ENCODE peak calls at places on chromosome 10, in four cellular contexts. V is CD4-positive, CD25-positive, alpha-beta regulatory T cell; Y is A549; C is IMR-90. F is an unnamed sample. For H3K9me3, the result is how much of the 10 kb centered on the place peaks cover.

GRCh38 chr10:87775766-87776165 is 42.3 kb downstream of the ATAD1 start:
- DNase-seq in Y (no peak), C (peak), V (no peak), F (peak)

GRCh38 chr10:105597297-105597696 is 956.2 kb downstream of the SORCS3 start:
- DNase-seq in C (peak), V (no peak), Y (no peak), F (no peak)

GRCh38 chr10:94123253-94123995 is 129.7 kb downstream of the PLCE1 start:
- DNase-seq in C (peak), Y (peak), V (no peak), F (peak)

GRCh38 chr10:18472977-18473376 is 178.4 kb downstream of the NSUN6 start:
- DNase-seq in V (no peak), C (no peak), Y (peak), F (no peak)

GRCh38 chr10:11551915-11552602 is 59.4 kb downstream of the USP6NL start:
- DNase-seq in Y (peak), V (no peak), C (peak), F (peak)

GRCh38 chr10:58590152-58590551 is 77.5 kb downstream of the BICC1 start:
- DNase-seq in Y (peak), V (no peak), C (peak), F (peak)

GRCh38 chr10:101566333-101567164 is 21.5 kb downstream of the POLL start:
- DNase-seq in Y (no peak), V (no peak), C (peak), F (peak)

GRCh38 chr10:118499186-118499585 is 96.3 kb downstream of the PRLHR start:
- DNase-seq in C (no peak), Y (no peak), V (no peak), F (no peak)

GRCh38 chr10:25174461-25175230 is at the start of gene GPR158:
- DNase-seq in V (peak), C (peak), Y (peak), F (peak)

GRCh38 chr10:103668351-103669242 is 175.1 kb downstream of the NEURL1 start:
- DNase-seq in C (peak), V (no peak), Y (no peak), F (no peak)

GRCh38 chr10:80444646-80445319 is 9.3 kb upstream of the TSPAN14 start:
- DNase-seq in Y (peak), C (peak), V (peak), F (peak)

GRCh38 chr10:100043796-100044195 is 34.0 kb upstream of the DNMBP start:
- DNase-seq in V (no peak), C (peak), Y (no peak), F (no peak)

GRCh38 chr10:103616705-103617361 is 123.3 kb downstream of the NEURL1 start:
- DNase-seq in V (no peak), C (peak), Y (no peak), F (no peak)

GRCh38 chr10:14736600-14737081 is 38.1 kb downstream of the FAM107B start:
- DNase-seq in V (no peak), Y (no peak), C (peak), F (peak)

GRCh38 chr10:1064172-1064571 is 8.0 kb downstream of the WDR37 start:
- DNase-seq in Y (no peak), C (no peak), V (no peak), F (no peak)

GRCh38 chr10:68902382-68902781 is 1.3 kb downstream of the DDX50 start:
- DNase-seq in C (no peak), V (no peak), Y (no peak), F (no peak)

GRCh38 chr10:123637326-123637880 is 28.8 kb upstream of the GPR26 start:
- DNase-seq in V (no peak), Y (no peak), C (no peak), F (no peak)

GRCh38 chr10:97701438-97702064 is 12.0 kb upstream of the MARVELD1 start:
- DNase-seq in Y (peak), V (peak), C (peak), F (peak)

GRCh38 chr10:90179696-90180407 is 478.5 kb downstream of the KIF20B start:
- DNase-seq in V (no peak), C (peak), Y (peak), F (peak)

GRCh38 chr10:58239561-58240169 is 28.0 kb downstream of the IPMK start:
- DNase-seq in Y (no peak), C (no peak), V (no peak), F (no peak)

GRCh38 chr10:133528296-133528844 is 1.2 kb downstream of the CYP2E1 start:
- DNase-seq in C (peak), Y (no peak), V (no peak), F (no peak)

GRCh38 chr10:3955493-3955892 is 170.5 kb upstream of the KLF6 start:
- DNase-seq in Y (no peak), C (peak), V (no peak), F (no peak)

GRCh38 chr10:105545101-105545500 is 904.0 kb downstream of the SORCS3 start:
- DNase-seq in Y (no peak), C (no peak), V (no peak), F (no peak)

GRCh38 chr10:72630144-72630543 is 4.3 kb upstream of the MICU1 start:
- DNase-seq in V (no peak), Y (no peak), C (no peak), F (no peak)

GRCh38 chr10:75569506-75569905 is 138.1 kb downstream of the LRMDA start:
- DNase-seq in V (no peak), C (no peak), Y (no peak), F (no peak)
- H3K9me3 ChIP-seq in V (under half), C (under half), Y (under half), F (under half)

GRCh38 chr10:79181680-79182079 is 112.9 kb downstream of the ZMIZ1 start:
- DNase-seq in Y (no peak), V (no peak), C (no peak), F (no peak)

GRCh38 chr10:79179404-79180309 is 110.9 kb downstream of the ZMIZ1 start:
- DNase-seq in Y (no peak), V (no peak), C (no peak), F (peak)

GRCh38 chr10:79182122-79182521 is 113.4 kb downstream of the ZMIZ1 start:
- DNase-seq in C (no peak), V (no peak), Y (no peak), F (no peak)

GRCh38 chr10:79180619-79181221 is 112.0 kb downstream of the ZMIZ1 start:
- DNase-seq in Y (no peak), C (no peak), V (no peak), F (no peak)

DNA sequence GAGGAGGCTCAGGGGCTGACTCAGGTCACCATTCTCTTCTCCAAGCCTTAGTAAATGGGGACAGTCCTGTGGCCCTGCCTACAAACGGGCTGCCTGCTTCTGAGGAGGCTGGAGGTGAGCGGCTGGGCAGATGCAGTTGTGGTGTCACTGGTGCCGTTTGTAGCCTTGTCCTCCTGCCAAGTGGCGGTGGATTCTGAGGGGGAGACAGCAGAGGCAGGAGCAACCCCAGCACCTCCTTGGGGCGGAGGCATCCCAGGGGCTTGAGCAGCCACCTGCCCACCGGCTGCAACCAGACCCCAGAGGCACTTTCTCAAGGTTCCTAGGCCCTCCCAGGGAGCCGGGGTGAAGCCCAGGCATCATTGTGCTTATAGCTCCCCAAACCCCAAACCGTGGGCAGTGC is 112.5 kb downstream of the ZMIZ1 start:
- DNase-seq in V (no peak), C (no peak), Y (no peak), F (no peak)
- H3K27ac ChIP-seq in V (no peak), C (peak), Y (peak), F (no peak)

DNA sequence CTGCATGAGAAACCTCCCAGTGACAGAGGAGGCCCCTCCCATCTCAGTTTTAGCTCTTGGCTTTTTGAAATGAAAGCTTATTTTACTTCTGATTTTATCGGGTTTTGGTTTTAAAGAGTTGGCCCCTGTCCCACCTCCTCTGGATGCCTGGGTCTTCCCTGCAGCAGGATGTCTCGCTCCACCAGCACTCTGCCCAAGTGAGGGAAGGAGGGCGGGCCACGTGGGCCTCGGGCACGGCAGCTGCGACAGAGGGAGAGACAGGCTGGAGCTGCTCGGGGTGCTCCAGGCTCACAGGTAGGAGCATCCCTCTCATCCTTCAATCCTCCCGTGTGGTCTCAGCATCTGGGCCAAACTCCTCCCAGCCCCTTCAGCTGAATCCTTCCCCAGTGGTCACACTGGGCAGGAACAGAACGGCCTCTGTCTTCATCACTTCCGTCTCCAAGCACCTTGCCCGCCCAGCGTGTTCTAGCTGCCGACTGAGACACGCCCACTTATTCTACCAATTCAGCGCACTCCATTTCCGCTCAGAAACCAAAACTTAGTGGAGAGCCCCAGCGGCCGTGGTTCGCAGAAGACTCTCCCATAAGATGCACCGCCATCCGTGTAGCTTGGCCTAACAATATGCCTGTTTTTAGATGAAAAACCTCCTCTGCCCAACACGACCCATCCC is 222.9 kb downstream of the GLRX3 start:
- DNase-seq in C (no peak), V (no peak), Y (no peak), F (no peak)
- H3K9me3 ChIP-seq in C (half or more), V (under half), Y (under half), F (under half)

DNA sequence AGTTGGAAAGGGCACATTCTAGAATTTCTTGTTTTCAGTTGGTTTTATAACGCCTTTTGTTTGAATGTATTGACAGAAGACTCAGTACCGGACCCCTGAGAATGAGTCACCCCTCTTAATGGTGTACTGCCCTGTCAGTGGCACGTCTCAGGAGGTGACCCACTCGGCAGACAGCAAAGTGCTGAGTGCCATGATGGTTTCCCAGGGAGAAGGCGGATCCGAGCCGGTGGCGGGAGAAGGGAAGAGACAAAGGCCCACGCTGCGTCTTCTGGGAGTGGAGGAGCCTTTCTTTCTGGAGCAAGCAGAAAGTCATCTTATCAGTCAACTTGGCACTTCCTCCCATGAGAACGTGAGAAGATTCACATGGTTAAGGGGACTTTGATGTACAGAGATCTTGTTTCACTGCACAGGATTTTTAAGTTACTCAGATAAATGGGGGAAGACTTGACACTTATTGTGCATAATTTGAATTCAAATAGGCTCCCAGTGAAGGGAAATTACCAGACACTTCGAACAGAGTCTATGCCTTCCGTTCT is 14.6 kb upstream of the PPP2R2D start:
- DNase-seq in C (no peak), Y (no peak), V (no peak), F (no peak)
- H3K27ac ChIP-seq in C (no peak), Y (no peak), V (no peak), F (no peak)

DNA sequence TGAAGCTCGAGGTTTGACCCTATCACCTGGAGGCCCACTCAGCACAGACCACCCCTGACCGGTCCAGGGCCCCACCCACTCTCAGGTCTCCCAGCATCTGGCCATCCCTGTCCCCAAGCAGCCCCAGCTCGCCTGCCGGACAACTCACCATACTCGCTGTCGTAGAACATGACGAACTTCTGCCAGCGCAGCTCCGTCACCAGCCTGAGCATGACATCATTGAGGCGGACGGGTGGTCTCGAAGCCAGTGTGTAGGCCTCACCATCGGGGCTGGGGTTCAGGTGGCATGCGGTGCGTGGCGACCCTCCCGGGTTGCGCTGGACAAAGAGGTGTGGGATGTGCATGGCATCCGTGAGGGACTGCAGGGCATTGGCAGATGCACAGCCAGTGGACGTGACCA is 160.4 kb downstream of the GRID1 start:
- DNase-seq in V (no peak), C (no peak), Y (no peak), F (no peak)
- H3K9me3 ChIP-seq in V (under half), C (under half), Y (under half), F (under half)